ENCODE peak calls at places on chromosomes 12 and 14, in five cellular contexts. U, B, M, Z and D are unnamed samples.

GRCh38 chr12:120230326-120230973 is 29.5 kb upstream of the RPLP0 start:
- DNase-seq in U (no peak), B (no peak), M (no peak), Z (no peak), D (peak)

GRCh38 chr14:92598549-92598905 is 84.9 kb downstream of the RIN3 start:
- DNase-seq in U (no peak), B (no peak), M (no peak), Z (no peak), D (no peak)

GRCh38 chr14:71116206-71117122 is 209.2 kb downstream of the PCNX1 start:
- DNase-seq in U (no peak), B (no peak), M (no peak), Z (no peak), D (no peak)

GRCh38 chr12:19382111-19382526 is 57.2 kb upstream of the AEBP2 start:
- DNase-seq in U (peak), B (peak), M (no peak), Z (peak), D (peak)

GRCh38 chr12:124833693-124834122 is 30.0 kb downstream of the SCARB1 start:
- DNase-seq in U (no peak), B (no peak), M (no peak), Z (no peak), D (no peak)

GRCh38 chr12:64082866-64083268 is 139.2 kb downstream of the KICS2 start:
- DNase-seq in U (no peak), B (no peak), M (no peak), Z (no peak), D (no peak)

GRCh38 chr14:101367421-101368261 is 193.7 kb upstream of the DIO3 start:
- DNase-seq in U (no peak), B (no peak), M (no peak), Z (peak), D (no peak)

GRCh38 chr14:69261761-69262331 is 1.9 kb downstream of the GALNT16 start:
- DNase-seq in U (no peak), B (no peak), M (no peak), Z (no peak), D (no peak)

GRCh38 chr12:46452776-46453175 is 80.2 kb upstream of the SLC38A2 start:
- DNase-seq in U (no peak), B (no peak), M (no peak), Z (no peak), D (no peak)

GRCh38 chr12:46372852-46373302 is 304 bp upstream of the SLC38A2 start:
- DNase-seq in U (no peak), B (no peak), M (no peak), Z (no peak), D (no peak)

GRCh38 chr14:78154827-78155226 is 15.3 kb upstream of the NRXN3 start:
- DNase-seq in U (no peak), B (no peak), M (no peak), Z (no peak), D (no peak)

GRCh38 chr14:63473194-63473788 is 69.9 kb downstream of the PPP2R5E start:
- DNase-seq in U (no peak), B (no peak), M (no peak), Z (no peak), D (no peak)

GRCh38 chr12:30806989-30807694 is 52.4 kb upstream of the CAPRIN2 start:
- DNase-seq in U (peak), B (no peak), M (peak), Z (no peak), D (peak)

GRCh38 chr12:94074970-94075695 is 73.2 kb upstream of the PLXNC1 start:
- DNase-seq in U (no peak), B (no peak), M (peak), Z (no peak), D (peak)

GRCh38 chr14:85085981-85086380 is 444.0 kb upstream of the FLRT2 start:
- DNase-seq in U (no peak), B (no peak), M (no peak), Z (no peak), D (no peak)

GRCh38 chr14:38078393-38078792 is 129.3 kb upstream of the SSTR1 start:
- DNase-seq in U (no peak), B (peak), M (no peak), Z (peak), D (no peak)

GRCh38 chr12:9635014-9635413 is 27.3 kb upstream of the KLRB1 start:
- DNase-seq in U (no peak), B (no peak), M (no peak), Z (no peak), D (no peak)

GRCh38 chr14:99481745-99482099 is 513 bp downstream of the CCNK start:
- DNase-seq in U (no peak), B (no peak), M (no peak), Z (no peak), D (no peak)